ENCODE peak calls at places on chromosomes 1 and 21, in five cellular contexts. One of them, this sample, is unnamed.
A peak's percentile ranks its signal among the peaks of the same experiment; 100 is the strongest.

GRCh38 chr1:156643266-156644092 is 1.6 kb downstream of the BCAN start:
- DNase-seq in transverse colon: no peak
- DNase-seq in prostate gland: no peak
- DNase-seq in stomach: no peak
- DNase-seq in suprapubic skin: no peak
- DNase-seq in this sample: no peak

GRCh38 chr1:204431310-204432184 is 19.9 kb upstream of the PPP1R15B start:
- DNase-seq in transverse colon: peak; percentile 83
- DNase-seq in prostate gland: peak; percentile 80
- DNase-seq in stomach: peak; percentile 89
- DNase-seq in suprapubic skin: peak; percentile 89
- DNase-seq in this sample: no peak

GRCh38 chr21:16969636-16970035 is 543.2 kb upstream of the CXADR start:
- DNase-seq in transverse colon: no peak
- DNase-seq in prostate gland: no peak
- DNase-seq in stomach: no peak
- DNase-seq in suprapubic skin: no peak
- DNase-seq in this sample: no peak

GRCh38 chr1:96362623-96363022 is 359.0 kb upstream of the PTBP2 start:
- DNase-seq in transverse colon: no peak
- DNase-seq in prostate gland: no peak
- DNase-seq in stomach: no peak
- DNase-seq in suprapubic skin: no peak
- DNase-seq in this sample: no peak

GRCh38 chr21:33264561-33264960 is 1.6 kb upstream of the IL10RB start:
- DNase-seq in transverse colon: no peak
- DNase-seq in prostate gland: no peak
- DNase-seq in stomach: no peak
- DNase-seq in suprapubic skin: no peak
- DNase-seq in this sample: no peak

GRCh38 chr1:151612506-151613274 is 840 bp downstream of the SNX27 start:
- DNase-seq in transverse colon: peak; percentile 38
- DNase-seq in prostate gland: peak; percentile 7
- DNase-seq in stomach: no peak
- DNase-seq in suprapubic skin: peak; percentile 76
- DNase-seq in this sample: no peak

GRCh38 chr1:43197343-43198127 is 25.4 kb downstream of the CFAP57 start:
- DNase-seq in transverse colon: no peak
- DNase-seq in prostate gland: no peak
- DNase-seq in stomach: no peak
- DNase-seq in suprapubic skin: no peak
- DNase-seq in this sample: no peak

GRCh38 chr1:153880962-153881361 is 41.8 kb downstream of the GATAD2B start:
- DNase-seq in transverse colon: peak; percentile 88
- DNase-seq in prostate gland: peak; percentile 78
- DNase-seq in stomach: peak; percentile 92
- DNase-seq in suprapubic skin: peak; percentile 88
- DNase-seq in this sample: no peak

GRCh38 chr1:26469558-26469957 is 2.7 kb upstream of the HMGN2 start:
- DNase-seq in transverse colon: no peak
- DNase-seq in prostate gland: no peak
- DNase-seq in stomach: no peak
- DNase-seq in suprapubic skin: peak; percentile 51
- DNase-seq in this sample: no peak

GRCh38 chr1:178684542-178685000 is 40.5 kb upstream of the RALGPS2 start:
- DNase-seq in transverse colon: no peak
- DNase-seq in prostate gland: no peak
- DNase-seq in stomach: no peak
- DNase-seq in suprapubic skin: no peak
- DNase-seq in this sample: no peak

GRCh38 chr1:34597877-34598514 is 156.9 kb upstream of the GJB5 start:
- DNase-seq in transverse colon: peak; percentile 75
- DNase-seq in prostate gland: peak; percentile 43
- DNase-seq in stomach: peak; percentile 76
- DNase-seq in suprapubic skin: no peak
- DNase-seq in this sample: no peak

GRCh38 chr21:40143822-40144525 is 276.7 kb downstream of the PCP4 start:
- DNase-seq in transverse colon: peak; percentile 41
- DNase-seq in prostate gland: peak; percentile 53
- DNase-seq in stomach: peak; percentile 60
- DNase-seq in suprapubic skin: no peak
- DNase-seq in this sample: no peak

GRCh38 chr1:27119270-27119618 is 35.7 kb downstream of the SLC9A1 start:
- DNase-seq in transverse colon: no peak
- DNase-seq in prostate gland: no peak
- DNase-seq in stomach: no peak
- DNase-seq in suprapubic skin: no peak
- DNase-seq in this sample: no peak

GRCh38 chr1:200090252-200091159 is 63.0 kb downstream of the NR5A2 start:
- DNase-seq in transverse colon: no peak
- DNase-seq in prostate gland: no peak
- DNase-seq in stomach: no peak
- DNase-seq in suprapubic skin: no peak
- DNase-seq in this sample: no peak

GRCh38 chr1:8350914-8351684 is 33.2 kb downstream of the SLC45A1 start:
- DNase-seq in transverse colon: no peak
- DNase-seq in prostate gland: no peak
- DNase-seq in stomach: no peak
- DNase-seq in suprapubic skin: peak; percentile 66
- DNase-seq in this sample: no peak

GRCh38 chr1:100785399-100786082 is 66.0 kb downstream of the VCAM1 start:
- DNase-seq in transverse colon: no peak
- DNase-seq in prostate gland: no peak
- DNase-seq in stomach: no peak
- DNase-seq in suprapubic skin: no peak
- DNase-seq in this sample: no peak

GRCh38 chr1:206933333-206933945 is 11.7 kb upstream of the FCMR start:
- DNase-seq in transverse colon: peak; percentile 69
- DNase-seq in prostate gland: no peak
- DNase-seq in stomach: peak; percentile 57
- DNase-seq in suprapubic skin: no peak
- DNase-seq in this sample: no peak

GRCh38 chr1:245512181-245512888 is 357.6 kb downstream of the KIF26B start:
- DNase-seq in transverse colon: no peak
- DNase-seq in prostate gland: no peak
- DNase-seq in stomach: no peak
- DNase-seq in suprapubic skin: no peak
- DNase-seq in this sample: no peak

GRCh38 chr1:225626698-225627097 is 26.2 kb downstream of the ENAH start:
- DNase-seq in transverse colon: no peak
- DNase-seq in prostate gland: no peak
- DNase-seq in stomach: no peak
- DNase-seq in suprapubic skin: no peak
- DNase-seq in this sample: no peak

DNA sequence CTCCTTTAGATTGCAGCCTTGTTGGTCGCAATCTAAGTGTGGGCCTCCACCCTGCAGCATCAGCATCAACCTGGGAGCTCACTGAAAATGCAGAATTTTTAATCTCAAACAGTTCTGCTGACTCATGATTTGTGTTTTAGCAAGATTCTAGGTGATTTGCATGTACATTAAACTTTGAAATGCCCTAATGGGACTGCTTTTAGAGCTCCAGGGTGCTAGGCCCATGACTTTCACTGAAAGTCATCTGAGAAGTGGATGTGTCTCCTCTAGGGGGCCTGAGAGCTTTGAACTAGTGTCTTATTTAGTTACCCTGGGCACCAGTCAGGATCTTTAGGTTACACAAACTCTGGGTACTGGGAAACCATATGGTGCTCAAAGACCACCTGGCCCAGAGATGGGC is 9.0 kb downstream of the TRIM67 start:
- DNase-seq in transverse colon: no peak
- DNase-seq in prostate gland: no peak
- DNase-seq in stomach: no peak
- DNase-seq in suprapubic skin: no peak
- DNase-seq in this sample: no peak
- TF ChIP-seq CTCF in transverse colon: no peak
- TF ChIP-seq CTCF in prostate gland: no peak
- TF ChIP-seq CTCF in stomach: no peak
- TF ChIP-seq CTCF in suprapubic skin: no peak
- TF ChIP-seq CTCF in this sample: no peak

GRCh38 chr1:16183157-16183556 is 27.3 kb upstream of the EPHA2 start:
- DNase-seq in transverse colon: no peak
- DNase-seq in prostate gland: no peak
- DNase-seq in stomach: no peak
- DNase-seq in suprapubic skin: peak; percentile 84
- DNase-seq in this sample: no peak
- TF ChIP-seq POLR2AphosphoS5 in transverse colon: no peak
- TF ChIP-seq POLR2AphosphoS5 in prostate gland: no peak
- TF ChIP-seq POLR2AphosphoS5 in stomach: peak; percentile 38
- TF ChIP-seq POLR2AphosphoS5 in suprapubic skin: no peak
- TF ChIP-seq POLR2AphosphoS5 in this sample: peak; percentile 57

GRCh38 chr1:6624712-6625578 is at the start of gene THAP3:
- DNase-seq in transverse colon: peak; percentile 92
- DNase-seq in prostate gland: peak; percentile 82
- DNase-seq in stomach: peak; percentile 87
- DNase-seq in suprapubic skin: peak; percentile 91
- DNase-seq in this sample: no peak
- TF ChIP-seq CTCF in transverse colon: no peak
- TF ChIP-seq CTCF in prostate gland: no peak
- TF ChIP-seq CTCF in stomach: no peak
- TF ChIP-seq CTCF in suprapubic skin: no peak
- TF ChIP-seq CTCF in this sample: no peak

DNA sequence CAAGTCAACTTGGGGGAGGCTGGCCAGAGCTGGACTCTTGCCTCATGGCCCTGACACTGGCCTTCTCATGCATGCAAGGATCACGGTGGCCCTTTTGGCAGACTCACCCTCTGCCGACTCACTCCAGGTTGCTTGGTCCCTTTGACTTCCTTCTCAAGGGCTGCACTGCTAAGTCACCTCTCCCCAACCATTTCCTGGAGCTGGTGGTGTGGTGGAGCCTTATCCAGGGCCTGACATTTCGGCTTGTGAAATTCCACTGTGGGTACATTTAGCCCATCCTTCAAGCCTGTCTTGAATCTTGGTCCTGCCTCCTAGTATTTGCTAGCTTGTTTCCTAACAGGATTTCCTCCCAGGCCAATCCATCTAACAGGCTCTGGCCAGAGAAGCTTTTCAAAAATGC is 52.5 kb upstream of the JUN start:
- DNase-seq in transverse colon: no peak
- DNase-seq in prostate gland: no peak
- DNase-seq in stomach: no peak
- DNase-seq in suprapubic skin: no peak
- DNase-seq in this sample: no peak
- TF ChIP-seq POLR2AphosphoS5 in transverse colon: no peak
- TF ChIP-seq POLR2AphosphoS5 in prostate gland: no peak
- TF ChIP-seq POLR2AphosphoS5 in stomach: no peak
- TF ChIP-seq POLR2AphosphoS5 in suprapubic skin: no peak
- TF ChIP-seq POLR2AphosphoS5 in this sample: no peak

GRCh38 chr1:70617728-70618127 is 206.7 kb downstream of the CTH start:
- DNase-seq in transverse colon: no peak
- DNase-seq in prostate gland: no peak
- DNase-seq in stomach: no peak
- DNase-seq in suprapubic skin: no peak
- DNase-seq in this sample: no peak
- TF ChIP-seq CTCF in transverse colon: no peak
- TF ChIP-seq CTCF in prostate gland: no peak
- TF ChIP-seq CTCF in stomach: no peak
- TF ChIP-seq CTCF in suprapubic skin: no peak
- TF ChIP-seq CTCF in this sample: no peak

GRCh38 chr1:201359031-201359872 is 18.2 kb downstream of the TNNT2 start:
- DNase-seq in transverse colon: no peak
- DNase-seq in prostate gland: no peak
- DNase-seq in stomach: no peak
- DNase-seq in suprapubic skin: peak; percentile 51
- DNase-seq in this sample: no peak

GRCh38 chr1:201359873-201360210 is 17.6 kb downstream of the TNNT2 start:
- DNase-seq in transverse colon: no peak
- DNase-seq in prostate gland: no peak
- DNase-seq in stomach: no peak
- DNase-seq in suprapubic skin: peak; percentile 43
- DNase-seq in this sample: no peak

GRCh38 chr1:201357211-201357610 is 20.3 kb downstream of the TNNT2 start:
- DNase-seq in transverse colon: no peak
- DNase-seq in prostate gland: no peak
- DNase-seq in stomach: no peak
- DNase-seq in suprapubic skin: peak; percentile 53
- DNase-seq in this sample: no peak

GRCh38 chr1:201357636-201358348 is 19.7 kb downstream of the TNNT2 start:
- DNase-seq in transverse colon: no peak
- DNase-seq in prostate gland: no peak
- DNase-seq in stomach: no peak
- DNase-seq in suprapubic skin: peak; percentile 51
- DNase-seq in this sample: no peak

GRCh38 chr1:201358596-201358995 is 18.9 kb downstream of the TNNT2 start:
- DNase-seq in transverse colon: no peak
- DNase-seq in prostate gland: no peak
- DNase-seq in stomach: no peak
- DNase-seq in suprapubic skin: peak; percentile 30
- DNase-seq in this sample: no peak
- TF ChIP-seq POLR2AphosphoS5 in transverse colon: no peak
- TF ChIP-seq POLR2AphosphoS5 in prostate gland: no peak
- TF ChIP-seq POLR2AphosphoS5 in stomach: no peak
- TF ChIP-seq POLR2AphosphoS5 in suprapubic skin: no peak
- TF ChIP-seq POLR2AphosphoS5 in this sample: no peak

GRCh38 chr1:93712741-93713140 is 31.1 kb upstream of the BCAR3 start:
- DNase-seq in transverse colon: no peak
- DNase-seq in prostate gland: no peak
- DNase-seq in stomach: no peak
- DNase-seq in suprapubic skin: no peak
- DNase-seq in this sample: no peak
- TF ChIP-seq CTCF in transverse colon: no peak
- TF ChIP-seq CTCF in prostate gland: no peak
- TF ChIP-seq CTCF in stomach: no peak
- TF ChIP-seq CTCF in suprapubic skin: no peak
- TF ChIP-seq CTCF in this sample: no peak

This sample was measured in vagina.